ENCODE peak calls at places on chromosomes 5 and 9, in ten cellular contexts. M, W, T, I, R, K, Z, Y, C and V are unnamed samples.

GRCh38 chr5:78597068-78597857 is 51.3 kb downstream of the LHFPL2 start:
- DNase-seq in M (no peak), W (no peak), T (no peak), I (peak), R (no peak), K (no peak), Z (no peak), Y (no peak), C (peak), V (no peak)

GRCh38 chr9:115494958-115495690 is 377.2 kb upstream of the TNC start:
- DNase-seq in M (no peak), W (no peak), T (no peak), I (no peak), R (no peak), K (no peak), Z (peak), Y (no peak), C (no peak), V (no peak)

GRCh38 chr9:127875306-127875966 is 2.0 kb downstream of the AK1 start:
- DNase-seq in M (no peak), W (no peak), T (no peak), I (peak), R (no peak), K (no peak), Z (no peak), Y (no peak), C (peak), V (no peak)

GRCh38 chr5:4882186-4882585 is 257.9 kb upstream of the ADAMTS16 start:
- DNase-seq in M (no peak), W (no peak), T (no peak), I (no peak), R (no peak), K (no peak), Z (no peak), Y (no peak), C (no peak), V (no peak)

GRCh38 chr9:95854386-95855015 is 21.0 kb upstream of the ERCC6L2 start:
- DNase-seq in M (no peak), W (no peak), T (no peak), I (peak), R (no peak), K (peak), Z (no peak), Y (no peak), C (peak), V (peak)

GRCh38 chr9:93060746-93061259 is 2.3 kb downstream of the SUSD3 start:
- DNase-seq in M (no peak), W (no peak), T (no peak), I (no peak), R (no peak), K (no peak), Z (no peak), Y (peak), C (peak), V (no peak)

GRCh38 chr5:141039517-141039916 is 11.7 kb upstream of the PCDHB1 start:
- DNase-seq in M (peak), W (no peak), T (no peak), I (no peak), R (no peak), K (peak), Z (peak), Y (no peak), C (no peak), V (no peak)

GRCh38 chr9:6600426-6600825 is 45.1 kb downstream of the GLDC start:
- DNase-seq in M (no peak), W (no peak), T (no peak), I (no peak), R (no peak), K (no peak), Z (no peak), Y (no peak), C (no peak), V (no peak)

GRCh38 chr9:7258688-7259396 is 501.1 kb downstream of the KDM4C start:
- DNase-seq in M (peak), W (no peak), T (no peak), I (no peak), R (no peak), K (no peak), Z (peak), Y (no peak), C (no peak), V (no peak)